ENCODE peak calls at places on chromosomes 2 and 18, in eight cellular contexts. V is upper lobe of left lung; I is H9; Z is mucosa of descending colon; P is A549; D is CD4-positive, alpha-beta T cell; S is thoracic aorta; O is colonic mucosa. G is an unnamed sample.

GRCh38 chr2:31828891-31829290 is 181.9 kb downstream of the MEMO1 start:
- DNase-seq in V (no peak), I (no peak), Z (no peak), P (no peak), D (no peak), S (no peak), O (no peak), G (no peak)

GRCh38 chr18:77700051-77700450 is 450.4 kb downstream of the GALR1 start:
- DNase-seq in V (no peak), I (no peak), Z (no peak), P (no peak), D (no peak), S (no peak), O (no peak), G (no peak)

GRCh38 chr2:52934354-52934898 is 833.2 kb upstream of the CHAC2 start:
- DNase-seq in V (no peak), I (no peak), Z (no peak), P (no peak), D (no peak), S (no peak), O (no peak), G (no peak)

GRCh38 chr2:7673843-7674242 is 756.6 kb downstream of the RNF144A start:
- DNase-seq in V (no peak), I (no peak), Z (no peak), P (no peak), D (no peak), S (no peak), O (no peak), G (no peak)

GRCh38 chr2:224734949-224735348 is 18.8 kb upstream of the CCDC195 start:
- DNase-seq in V (no peak), I (no peak), Z (no peak), P (no peak), D (no peak), S (no peak), O (no peak), G (no peak)

GRCh38 chr2:42962521-42962953 is 170.2 kb upstream of the HAAO start:
- DNase-seq in V (no peak), I (no peak), Z (peak), P (no peak), D (no peak), S (no peak), O (no peak), G (no peak)

GRCh38 chr2:1675633-1676032 is 68.7 kb downstream of the PXDN start:
- DNase-seq in V (no peak), I (no peak), Z (no peak), P (peak), D (no peak), S (peak), O (no peak), G (no peak)

GRCh38 chr2:37156071-37156856 is 516 bp downstream of the EIF2AK2 start:
- DNase-seq in V (no peak), I (peak), Z (peak), P (peak), D (peak), S (no peak), O (peak), G (no peak)

GRCh38 chr2:125746321-125746983 is 909.5 kb upstream of the GYPC start:
- DNase-seq in V (no peak), I (no peak), Z (no peak), P (no peak), D (no peak), S (no peak), O (no peak), G (no peak)

GRCh38 chr2:202249864-202250263 is 11.5 kb upstream of the SUMO1 start:
- DNase-seq in V (no peak), I (peak), Z (no peak), P (no peak), D (no peak), S (no peak), O (no peak), G (no peak)

GRCh38 chr18:58045265-58046086 is 1.4 kb downstream of the NEDD4L start:
- DNase-seq in V (peak), I (peak), Z (peak), P (no peak), D (peak), S (no peak), O (peak), G (no peak)

GRCh38 chr18:71443726-71444480 is 1100.2 kb downstream of the CBLN2 start:
- DNase-seq in V (no peak), I (no peak), Z (no peak), P (no peak), D (no peak), S (no peak), O (no peak), G (no peak)

GRCh38 chr2:121888189-121888557 is 132.7 kb downstream of the TSN start:
- DNase-seq in V (no peak), I (peak), Z (no peak), P (peak), D (no peak), S (no peak), O (no peak), G (no peak)
- TF ChIP-seq CTCF in V (peak), I (peak), Z (peak), P (no peak), D (no peak), S (no peak), O (peak), G (peak)

GRCh38 chr18:65363006-65363405 is 387.8 kb upstream of the CDH7 start:
- DNase-seq in V (no peak), I (no peak), Z (no peak), P (no peak), D (no peak), S (no peak), O (no peak), G (no peak)
- TF ChIP-seq CTCF in V (no peak), I (no peak), Z (no peak), P (no peak), D (no peak), S (no peak), O (no peak), G (no peak)

GRCh38 chr18:74155276-74155675 is 7.0 kb downstream of the TIMM21 start:
- DNase-seq in V (no peak), I (no peak), Z (no peak), P (no peak), D (no peak), S (no peak), O (no peak), G (no peak)

GRCh38 chr18:74153793-74154192 is 5.5 kb downstream of the TIMM21 start:
- DNase-seq in V (no peak), I (no peak), Z (no peak), P (no peak), D (no peak), S (no peak), O (no peak), G (no peak)

GRCh38 chr18:74153377-74153776 is 5.1 kb downstream of the TIMM21 start:
- DNase-seq in V (no peak), I (no peak), Z (no peak), P (no peak), D (no peak), S (no peak), O (no peak), G (no peak)

GRCh38 chr18:74152270-74152669 is 3.9 kb downstream of the TIMM21 start:
- DNase-seq in V (no peak), I (no peak), Z (no peak), P (no peak), D (no peak), S (no peak), O (no peak), G (no peak)

GRCh38 chr18:74152906-74153305 is 4.6 kb downstream of the TIMM21 start:
- DNase-seq in V (no peak), I (no peak), Z (no peak), P (no peak), D (no peak), S (no peak), O (no peak), G (no peak)
- TF ChIP-seq CTCF in V (no peak), I (peak), Z (no peak), P (no peak), D (no peak), S (no peak), O (no peak), G (no peak)

GRCh38 chr2:231611273-231612198 is 18.9 kb downstream of the TEX44 start:
- DNase-seq in V (no peak), I (peak), Z (no peak), P (peak), D (peak), S (peak), O (peak), G (no peak)
- TF ChIP-seq CTCF in V (no peak), I (peak), Z (no peak), P (peak), D (no peak), S (no peak), O (no peak), G (peak)